ENCODE peak calls at places on chromosomes 7 and 10, in four cellular contexts. Z, L, I and Y are unnamed samples.

GRCh38 chr7:21579341-21580072 is 36.7 kb downstream of the DNAH11 start:
- DNase-seq in Z (no peak), L (no peak), I (no peak), Y (no peak)

GRCh38 chr10:103545771-103546281 is 52.3 kb downstream of the NEURL1 start:
- DNase-seq in Z (no peak), L (no peak), I (no peak), Y (no peak)

GRCh38 chr7:8637322-8637721 is 203.9 kb downstream of the NXPH1 start:
- DNase-seq in Z (no peak), L (peak; percentile 79), I (no peak), Y (no peak)

GRCh38 chr10:49605939-49606509 is 4.1 kb upstream of the SLC18A3 start:
- DNase-seq in Z (no peak), L (no peak), I (no peak), Y (no peak)

GRCh38 chr10:75356484-75356883 is 45.1 kb downstream of the ZNF503 start:
- DNase-seq in Z (no peak), L (no peak), I (no peak), Y (no peak)

GRCh38 chr10:16989826-16990293 is 139.8 kb downstream of the CUBN start:
- DNase-seq in Z (no peak), L (no peak), I (no peak), Y (no peak)

GRCh38 chr10:128001886-128002285 is 95.0 kb downstream of the PTPRE start:
- DNase-seq in Z (no peak), L (no peak), I (no peak), Y (no peak)

GRCh38 chr10:132194726-132195125 is 8.0 kb downstream of the DPYSL4 start:
- DNase-seq in Z (no peak), L (no peak), I (no peak), Y (no peak)

GRCh38 chr10:94310369-94310768 is 52.4 kb downstream of the NOC3L start:
- DNase-seq in Z (no peak), L (no peak), I (no peak), Y (no peak)

GRCh38 chr7:27156901-27157716 is 634 bp upstream of the HOXA7 start:
- DNase-seq in Z (no peak), L (no peak), I (no peak), Y (no peak)

GRCh38 chr7:140308060-140308459 is 90.3 kb downstream of the SLC37A3 start:
- DNase-seq in Z (no peak), L (no peak), I (no peak), Y (no peak)

GRCh38 chr10:91127341-91128082 is 93.0 kb upstream of the PCGF5 start:
- DNase-seq in Z (no peak), L (no peak), I (no peak), Y (no peak)

GRCh38 chr10:73110345-73110849 is at the start of gene NUDT13:
- DNase-seq in Z (peak; percentile 38), L (no peak), I (peak; percentile 42), Y (peak; percentile 36)

GRCh38 chr10:59668081-59668480 is 41.6 kb downstream of the SLC16A9 start:
- DNase-seq in Z (no peak), L (no peak), I (no peak), Y (no peak)

GRCh38 chr7:129005186-129005585 is 49.7 kb downstream of the TNPO3 start:
- DNase-seq in Z (no peak), L (no peak), I (no peak), Y (no peak)

GRCh38 chr10:101297901-101298451 is 56.0 kb upstream of the BTRC start:
- DNase-seq in Z (no peak), L (peak; percentile 10), I (peak; percentile 39), Y (peak; percentile 43)

GRCh38 chr7:24713850-24714675 is 43.2 kb downstream of the GSDME start:
- DNase-seq in Z (no peak), L (no peak), I (no peak), Y (no peak)

GRCh38 chr10:112813866-112814596 is 136.0 kb upstream of the TCF7L2 start:
- DNase-seq in Z (no peak), L (no peak), I (no peak), Y (no peak)

GRCh38 chr10:21061982-21062381 is 164.9 kb upstream of the NEBL start:
- DNase-seq in Z (no peak), L (no peak), I (no peak), Y (no peak)

GRCh38 chr7:6435486-6436384 is 12.0 kb downstream of the DAGLB start:
- DNase-seq in Z (peak; percentile 57), L (peak; percentile 65), I (peak; percentile 69), Y (peak; percentile 81)

GRCh38 chr10:75772153-75772887 is 340.9 kb downstream of the LRMDA start:
- DNase-seq in Z (no peak), L (no peak), I (no peak), Y (no peak)

GRCh38 chr7:86295526-86295925 is 348.2 kb upstream of the GRM3 start:
- DNase-seq in Z (no peak), L (no peak), I (no peak), Y (no peak)

GRCh38 chr7:151425670-151426075 is 14.3 kb downstream of the CRYGN start:
- DNase-seq in Z (no peak), L (no peak), I (no peak), Y (no peak)

GRCh38 chr10:97534746-97535367 is 36.1 kb downstream of the UBTD1 start:
- DNase-seq in Z (no peak), L (no peak), I (no peak), Y (no peak)

GRCh38 chr7:30474485-30474884 is 4.1 kb downstream of the NOD1 start:
- DNase-seq in Z (no peak), L (no peak), I (no peak), Y (no peak)

GRCh38 chr7:31497501-31497900 is 16.4 kb upstream of the ITPRID1 start:
- DNase-seq in Z (no peak), L (no peak), I (no peak), Y (no peak)

GRCh38 chr10:33878238-33878637 is 543.8 kb upstream of the NRP1 start:
- DNase-seq in Z (no peak), L (no peak), I (no peak), Y (no peak)

GRCh38 chr10:77230194-77230593 is 407.4 kb downstream of the KCNMA1 start:
- DNase-seq in Z (no peak), L (no peak), I (no peak), Y (no peak)

GRCh38 chr10:124572751-124573150 is 111.1 kb downstream of the LHPP start:
- DNase-seq in Z (no peak), L (no peak), I (no peak), Y (no peak)

GRCh38 chr7:74479961-74480829 is 26.5 kb downstream of the GTF2IRD1 start:
- DNase-seq in Z (peak; percentile 76), L (peak; percentile 86), I (peak; percentile 66), Y (peak; percentile 83)

GRCh38 chr7:2734084-2734601 is 46.1 kb downstream of the AMZ1 start:
- DNase-seq in Z (no peak), L (no peak), I (no peak), Y (no peak)

GRCh38 chr7:100753750-100754149 is 20.4 kb downstream of the ZAN start:
- DNase-seq in Z (no peak), L (no peak), I (no peak), Y (no peak)

GRCh38 chr7:109616551-109617069 is 1046.9 kb downstream of the DNAJB9 start:
- DNase-seq in Z (no peak), L (no peak), I (no peak), Y (no peak)

GRCh38 chr7:155280446-155281410 is 16.9 kb upstream of the INSIG1 start:
- DNase-seq in Z (no peak), L (no peak), I (no peak), Y (no peak)

GRCh38 chr7:102283477-102284189 is 3.0 kb upstream of the SH2B2 start:
- DNase-seq in Z (no peak), L (no peak), I (no peak), Y (no peak)

GRCh38 chr7:158284617-158285382 is 302.8 kb downstream of the PTPRN2 start:
- DNase-seq in Z (no peak), L (no peak), I (no peak), Y (no peak)

GRCh38 chr10:81662837-81663236 is 212.2 kb upstream of the NRG3 start:
- DNase-seq in Z (no peak), L (no peak), I (no peak), Y (no peak)

GRCh38 chr7:139094030-139094429 is 15.5 kb downstream of the ZC3HAV1 start:
- DNase-seq in Z (no peak), L (no peak), I (no peak), Y (no peak)